ENCODE peak calls at places on chromosome 5, in four cellular contexts. X, B, E and P are unnamed samples.

GRCh38 chr5:145853952-145854351 is 18.8 kb upstream of the PRELID2 start:
- DNase-seq in X (no peak), B (no peak), E (no peak), P (no peak)

GRCh38 chr5:141716009-141716408 is 34.0 kb upstream of the ARAP3 start:
- DNase-seq in X (no peak), B (no peak), E (no peak), P (no peak)

GRCh38 chr5:80186634-80187033 is 69.2 kb downstream of the SERINC5 start:
- DNase-seq in X (peak), B (no peak), E (no peak), P (no peak)

GRCh38 chr5:65066385-65066784 is 297.7 kb downstream of the CWC27 start:
- DNase-seq in X (no peak), B (peak), E (no peak), P (no peak)

GRCh38 chr5:124660229-124661093 is 86.0 kb downstream of the ZNF608 start:
- DNase-seq in X (no peak), B (no peak), E (peak), P (no peak)

GRCh38 chr5:167908596-167908995 is 382.8 kb upstream of the WWC1 start:
- DNase-seq in X (no peak), B (no peak), E (no peak), P (no peak)

GRCh38 chr5:108747111-108748009 is at the start of gene FER:
- DNase-seq in X (peak), B (peak), E (no peak), P (peak)

GRCh38 chr5:123610665-123611406 is 98.9 kb downstream of the CSNK1G3 start:
- DNase-seq in X (peak), B (peak), E (no peak), P (peak)

GRCh38 chr5:94362857-94363256 is 255.5 kb downstream of the KIAA0825 start:
- DNase-seq in X (no peak), B (no peak), E (no peak), P (no peak)

GRCh38 chr5:38719916-38720315 is 125.9 kb upstream of the OSMR start:
- DNase-seq in X (no peak), B (no peak), E (no peak), P (no peak)

GRCh38 chr5:77733130-77733529 is 43.0 kb downstream of the TBCA start:
- DNase-seq in X (no peak), B (no peak), E (no peak), P (no peak)

GRCh38 chr5:134111741-134112647 is 2.5 kb upstream of the TCF7 start:
- DNase-seq in X (peak), B (no peak), E (no peak), P (no peak)

GRCh38 chr5:142166754-142167153 is 58.2 kb downstream of the NDFIP1 start:
- DNase-seq in X (no peak), B (no peak), E (no peak), P (no peak)

GRCh38 chr5:108634951-108635288 is 112.8 kb upstream of the FER start:
- DNase-seq in X (no peak), B (peak), E (no peak), P (no peak)

GRCh38 chr5:21810737-21811316 is 1042.3 kb downstream of the CDH12 start:
- DNase-seq in X (peak), B (no peak), E (no peak), P (peak)

GRCh38 chr5:73278693-73279092 is 105.7 kb downstream of the TMEM174 start:
- DNase-seq in X (no peak), B (no peak), E (no peak), P (peak)

GRCh38 chr5:15992918-15993317 is 186.7 kb downstream of the MARCHF11 start:
- DNase-seq in X (no peak), B (no peak), E (no peak), P (no peak)

DNA sequence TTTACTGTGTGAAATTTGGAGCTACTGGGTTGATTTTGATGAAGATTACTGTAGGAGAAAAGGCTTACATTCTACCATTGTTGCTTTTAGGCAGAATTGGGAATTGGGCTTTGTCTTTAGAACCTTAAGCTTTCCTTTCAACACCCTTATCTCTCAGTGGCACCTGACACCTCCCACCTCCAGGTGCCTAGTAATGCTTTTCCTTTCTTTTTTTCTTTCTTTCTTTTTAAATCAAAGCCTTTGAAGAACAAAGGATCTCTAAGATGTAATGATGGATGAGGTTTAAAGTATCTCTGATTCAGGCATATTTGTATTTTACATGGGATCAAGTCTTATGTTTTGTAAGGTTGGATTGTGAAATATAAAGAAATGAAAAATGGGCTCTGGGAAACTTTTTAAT is 2.9 kb upstream of the ADGRV1 start:
- DNase-seq in X (no peak), B (no peak), E (no peak), P (no peak)
- TF ChIP-seq TAF1 in X (no peak), B (no peak), E (no peak), P (no peak)

GRCh38 chr5:35890021-35890740 is 33.5 kb downstream of the IL7R start:
- DNase-seq in X (no peak), B (no peak), E (no peak), P (no peak)
- TF ChIP-seq SRF in X (no peak), B (no peak), E (no peak), P (no peak)

DNA sequence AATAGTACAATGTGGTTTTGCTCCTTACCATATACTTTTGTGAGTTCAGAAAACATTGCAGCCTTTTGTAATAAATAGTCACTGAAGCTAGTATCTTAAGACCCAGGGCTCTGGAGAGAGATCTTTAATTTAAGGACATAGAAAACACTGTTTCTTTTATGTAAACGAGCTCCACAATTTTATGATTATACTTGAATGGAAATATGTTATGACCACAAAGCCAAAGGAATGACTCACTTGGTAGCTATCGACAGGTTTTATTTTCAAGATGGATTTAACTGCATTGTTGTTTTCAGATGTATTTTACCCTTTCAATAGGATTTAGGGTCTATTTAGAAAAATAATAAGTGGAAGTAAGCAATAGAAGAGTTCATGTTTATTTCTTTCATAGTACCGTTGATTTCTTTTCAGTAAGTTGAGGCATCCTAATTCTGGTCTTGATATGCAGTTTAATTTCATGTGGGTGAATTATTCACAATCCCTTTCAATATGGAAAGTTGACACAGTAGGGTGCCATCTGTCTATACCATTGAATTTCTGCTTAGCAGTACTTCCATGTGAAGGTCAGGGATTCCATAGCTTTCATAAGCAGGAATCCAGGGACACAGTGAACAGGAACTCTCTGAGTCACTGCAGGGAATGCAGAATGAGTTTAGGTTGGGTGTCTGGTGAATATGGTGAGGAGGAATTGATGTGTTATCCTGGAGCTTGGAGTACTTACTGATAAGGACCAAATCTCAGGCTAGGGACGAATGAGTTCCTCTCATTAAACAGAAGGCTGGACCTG is 157.6 kb downstream of the CD180 start:
- DNase-seq in X (no peak), B (no peak), E (no peak), P (peak)
- TF ChIP-seq TAF1 in X (no peak), B (no peak), E (no peak), P (no peak)

DNA sequence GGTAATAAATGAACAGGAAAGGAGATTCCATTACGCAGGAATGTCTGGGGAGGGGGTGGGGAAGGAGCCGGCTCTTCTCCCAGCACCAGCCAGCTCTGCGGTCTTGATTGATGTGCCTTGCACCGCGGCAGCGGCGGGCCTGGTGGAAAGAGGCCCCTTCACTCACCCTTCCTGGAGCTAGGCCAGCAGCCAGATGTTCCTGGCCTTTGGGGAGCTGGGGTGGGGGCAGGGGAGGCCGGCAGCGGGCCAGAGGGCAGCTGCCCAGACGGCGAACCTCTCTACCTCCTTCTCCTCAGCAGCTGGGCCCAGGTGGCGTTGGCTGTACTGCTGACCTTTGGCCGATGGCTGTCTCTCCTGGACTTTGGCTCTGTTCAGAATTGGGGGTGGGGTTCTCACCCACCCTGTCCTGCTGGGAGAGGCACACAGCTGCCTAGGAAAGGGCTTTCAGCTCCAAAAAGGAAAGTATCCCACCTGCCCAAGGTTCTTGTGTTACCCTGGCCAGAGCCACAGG is 58.1 kb upstream of the SYNPO start:
- DNase-seq in X (no peak), B (no peak), E (no peak), P (peak)
- TF ChIP-seq SRF in X (no peak), B (no peak), E (no peak), P (no peak)

DNA sequence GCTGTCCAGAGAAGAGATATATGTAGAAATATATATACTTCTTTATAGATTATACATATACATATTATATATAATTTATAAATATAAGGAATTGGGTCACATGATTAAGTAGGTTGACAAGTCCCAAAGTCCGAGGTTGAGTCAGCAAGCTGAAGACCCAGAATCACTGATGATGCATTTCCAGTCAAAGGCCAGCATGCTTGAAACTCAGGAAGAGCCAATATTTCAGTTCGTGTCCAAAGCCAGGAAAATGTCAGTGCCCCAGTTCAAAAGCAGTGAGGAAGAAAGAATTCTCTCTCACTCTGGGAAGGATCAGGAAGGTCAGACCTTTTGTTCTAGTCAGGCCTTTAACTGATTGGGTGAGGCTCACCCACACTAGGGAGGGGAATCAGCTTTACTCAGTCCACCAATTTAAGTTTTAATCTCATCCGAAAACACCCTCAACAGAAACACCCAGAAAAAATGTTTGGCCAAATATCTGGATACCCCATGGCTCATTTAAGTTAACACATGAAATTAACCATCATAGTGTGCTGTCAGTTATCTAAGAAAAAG is 42.0 kb upstream of the LVRN start:
- DNase-seq in X (no peak), B (no peak), E (no peak), P (no peak)
- TF ChIP-seq TAF1 in X (no peak), B (no peak), E (no peak), P (no peak)

GRCh38 chr5:135385576-135385975 is 13.5 kb downstream of the MACROH2A1 start:
- DNase-seq in X (no peak), B (no peak), E (no peak), P (no peak)

GRCh38 chr5:135388860-135389435 is 10.1 kb downstream of the MACROH2A1 start:
- DNase-seq in X (no peak), B (no peak), E (no peak), P (no peak)

GRCh38 chr5:135387629-135387960 is 11.4 kb downstream of the MACROH2A1 start:
- DNase-seq in X (peak), B (no peak), E (no peak), P (no peak)

GRCh38 chr5:135386096-135386495 is 12.9 kb downstream of the MACROH2A1 start:
- DNase-seq in X (no peak), B (no peak), E (no peak), P (no peak)

GRCh38 chr5:135386886-135387628 is 12.0 kb downstream of the MACROH2A1 start:
- DNase-seq in X (peak), B (no peak), E (no peak), P (peak)
- TF ChIP-seq SRF in X (no peak), B (no peak), E (no peak), P (no peak)

DNA sequence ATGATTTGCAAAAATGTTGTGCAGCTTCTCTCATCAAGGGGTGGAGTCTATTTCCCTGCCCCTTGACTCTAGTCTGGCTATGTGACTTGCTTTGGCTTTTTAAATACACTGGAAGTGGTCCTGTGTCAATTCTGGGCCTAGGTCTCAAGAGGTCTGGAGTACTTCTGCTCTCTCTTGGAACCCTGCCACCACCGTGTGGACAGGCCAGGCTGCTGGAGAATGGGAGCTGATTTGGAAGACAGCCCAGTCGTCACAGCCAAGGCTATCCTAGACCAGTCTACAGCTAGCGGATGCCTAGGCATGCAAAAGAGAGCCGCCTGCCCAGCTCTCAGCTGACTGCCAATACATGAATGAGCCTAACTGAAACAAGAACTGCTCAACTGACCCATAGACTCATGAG is 56.7 kb upstream of the CLINT1 start:
- DNase-seq in X (peak), B (no peak), E (no peak), P (peak)
- TF ChIP-seq TAF1 in X (no peak), B (no peak), E (no peak), P (no peak)

GRCh38 chr5:127665641-127666040 is 16.8 kb downstream of the CTXN3 start:
- DNase-seq in X (no peak), B (no peak), E (no peak), P (no peak)

GRCh38 chr5:127664082-127664481 is 15.2 kb downstream of the CTXN3 start:
- DNase-seq in X (no peak), B (no peak), E (no peak), P (no peak)

GRCh38 chr5:127656825-127657224 is 7.9 kb downstream of the CTXN3 start:
- DNase-seq in X (no peak), B (no peak), E (no peak), P (no peak)

GRCh38 chr5:127666043-127666716 is 17.3 kb downstream of the CTXN3 start:
- DNase-seq in X (no peak), B (no peak), E (no peak), P (no peak)

DNA sequence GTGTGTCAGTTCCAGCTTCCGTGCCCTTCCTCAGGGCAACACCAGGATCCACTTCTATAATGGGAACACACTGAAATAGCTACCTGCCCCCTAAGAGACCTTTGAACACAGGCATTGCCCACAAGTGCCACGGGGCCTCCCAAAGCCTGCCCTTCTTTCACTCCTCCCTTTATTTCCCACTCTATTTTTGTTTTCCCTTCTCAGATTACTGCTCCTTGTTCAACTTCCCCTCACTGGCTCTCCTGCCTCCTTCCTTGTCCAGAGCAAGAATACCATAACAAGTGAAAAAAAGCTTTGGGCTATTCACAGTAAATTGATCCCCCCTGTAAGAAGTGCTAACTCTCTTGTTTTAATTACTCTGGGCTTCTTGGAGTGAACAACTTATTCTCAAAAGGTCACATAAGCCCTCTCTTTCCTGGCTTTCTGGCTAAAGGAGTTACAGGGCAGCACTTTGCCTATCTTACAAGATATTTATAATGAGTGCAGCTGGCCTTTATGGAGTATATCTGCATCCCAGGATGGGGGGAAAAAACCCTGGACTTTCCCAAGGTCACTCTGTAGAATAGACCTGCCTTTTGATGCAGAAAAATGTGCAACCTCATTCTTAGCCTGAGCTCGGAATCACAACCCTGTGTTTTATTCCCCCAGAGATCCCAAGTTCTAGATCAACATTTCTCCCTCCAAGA is 11.3 kb downstream of the CTXN3 start:
- DNase-seq in X (no peak), B (no peak), E (no peak), P (no peak)
- TF ChIP-seq SRF in X (no peak), B (no peak), E (no peak), P (no peak)

GRCh38 chr5:96144289-96144688 is 182.6 kb upstream of the ELL2 start:
- DNase-seq in X (no peak), B (no peak), E (peak), P (no peak)
- TF ChIP-seq TAF1 in X (no peak), B (no peak), E (no peak), P (no peak)

GRCh38 chr5:169272111-169272510 is 28.8 kb downstream of the SLIT3 start:
- DNase-seq in X (no peak), B (no peak), E (no peak), P (no peak)
- TF ChIP-seq SRF in X (no peak), B (no peak), E (no peak), P (no peak)